ENCODE peak calls at places on chromosomes 2 and 18, in ten cellular contexts. One of them, this sample, is unnamed.

GRCh38 chr2:224334083-224334482 is 67.8 kb downstream of the FAM124B start:
- DNase-seq in A673: no peak
- DNase-seq in neural progenitor cell: no peak
- DNase-seq in lung: no peak
- DNase-seq in right atrium auricular region: no peak
- DNase-seq in suprapubic skin: no peak
- DNase-seq in fibroblast of lung: no peak
- DNase-seq in neuronal stem cell: no peak
- DNase-seq in lower lobe of right lung: no peak
- DNase-seq in AG04450: no peak
- DNase-seq in this sample: no peak

GRCh38 chr2:239380831-239381708 is 19.8 kb downstream of the HDAC4 start:
- DNase-seq in A673: no peak
- DNase-seq in neural progenitor cell: no peak
- DNase-seq in lung: no peak
- DNase-seq in right atrium auricular region: no peak
- DNase-seq in suprapubic skin: no peak
- DNase-seq in fibroblast of lung: no peak
- DNase-seq in neuronal stem cell: no peak
- DNase-seq in lower lobe of right lung: peak; percentile 50
- DNase-seq in AG04450: no peak
- DNase-seq in this sample: no peak

GRCh38 chr2:240369725-240370585 is 65.5 kb upstream of the GPC1 start:
- DNase-seq in A673: no peak
- DNase-seq in neural progenitor cell: no peak
- DNase-seq in lung: peak; percentile 77
- DNase-seq in right atrium auricular region: peak; percentile 76
- DNase-seq in suprapubic skin: no peak
- DNase-seq in fibroblast of lung: peak; percentile 97
- DNase-seq in neuronal stem cell: no peak
- DNase-seq in lower lobe of right lung: peak; percentile 83
- DNase-seq in AG04450: peak; percentile 89
- DNase-seq in this sample: peak; percentile 100

GRCh38 chr2:53302455-53302854 is 465.1 kb upstream of the CHAC2 start:
- DNase-seq in A673: no peak
- DNase-seq in neural progenitor cell: no peak
- DNase-seq in lung: no peak
- DNase-seq in right atrium auricular region: no peak
- DNase-seq in suprapubic skin: no peak
- DNase-seq in fibroblast of lung: no peak
- DNase-seq in neuronal stem cell: no peak
- DNase-seq in lower lobe of right lung: no peak
- DNase-seq in AG04450: no peak
- DNase-seq in this sample: no peak

GRCh38 chr2:64338910-64339500 is 115.0 kb upstream of the LGALSL start:
- DNase-seq in A673: peak; percentile 33
- DNase-seq in neural progenitor cell: no peak
- DNase-seq in lung: no peak
- DNase-seq in right atrium auricular region: no peak
- DNase-seq in suprapubic skin: no peak
- DNase-seq in fibroblast of lung: peak; percentile 61
- DNase-seq in neuronal stem cell: no peak
- DNase-seq in lower lobe of right lung: no peak
- DNase-seq in AG04450: no peak
- DNase-seq in this sample: peak; percentile 33

GRCh38 chr2:169182573-169182972 is 113.2 kb downstream of the DHRS9 start:
- DNase-seq in A673: no peak
- DNase-seq in neural progenitor cell: no peak
- DNase-seq in lung: no peak
- DNase-seq in right atrium auricular region: no peak
- DNase-seq in suprapubic skin: no peak
- DNase-seq in fibroblast of lung: no peak
- DNase-seq in neuronal stem cell: no peak
- DNase-seq in lower lobe of right lung: no peak
- DNase-seq in AG04450: no peak
- DNase-seq in this sample: no peak

GRCh38 chr2:3459185-3460015 is 59.9 kb downstream of the ADI1 start:
- DNase-seq in A673: no peak
- DNase-seq in neural progenitor cell: peak; percentile 31
- DNase-seq in lung: peak; percentile 75
- DNase-seq in right atrium auricular region: peak; percentile 56
- DNase-seq in suprapubic skin: no peak
- DNase-seq in fibroblast of lung: no peak
- DNase-seq in neuronal stem cell: no peak
- DNase-seq in lower lobe of right lung: peak; percentile 85
- DNase-seq in AG04450: no peak
- DNase-seq in this sample: peak; percentile 49

GRCh38 chr2:64625352-64626145 is 28.2 kb downstream of the SERTAD2 start:
- DNase-seq in A673: no peak
- DNase-seq in neural progenitor cell: peak; percentile 59
- DNase-seq in lung: no peak
- DNase-seq in right atrium auricular region: no peak
- DNase-seq in suprapubic skin: peak; percentile 38
- DNase-seq in fibroblast of lung: no peak
- DNase-seq in neuronal stem cell: no peak
- DNase-seq in lower lobe of right lung: no peak
- DNase-seq in AG04450: no peak
- DNase-seq in this sample: peak; percentile 49

GRCh38 chr2:69589973-69590652 is 53.4 kb downstream of the AAK1 start:
- DNase-seq in A673: no peak
- DNase-seq in neural progenitor cell: peak; percentile 44
- DNase-seq in lung: no peak
- DNase-seq in right atrium auricular region: no peak
- DNase-seq in suprapubic skin: no peak
- DNase-seq in fibroblast of lung: peak; percentile 74
- DNase-seq in neuronal stem cell: peak; percentile 15
- DNase-seq in lower lobe of right lung: no peak
- DNase-seq in AG04450: no peak
- DNase-seq in this sample: no peak

GRCh38 chr2:30690126-30690561 is 117.1 kb downstream of the CAPN13 start:
- DNase-seq in A673: no peak
- DNase-seq in neural progenitor cell: no peak
- DNase-seq in lung: no peak
- DNase-seq in right atrium auricular region: peak; percentile 42
- DNase-seq in suprapubic skin: no peak
- DNase-seq in fibroblast of lung: no peak
- DNase-seq in neuronal stem cell: no peak
- DNase-seq in lower lobe of right lung: no peak
- DNase-seq in AG04450: no peak
- DNase-seq in this sample: no peak

GRCh38 chr2:109322111-109322510 is 193.1 kb downstream of the SH3RF3 start:
- DNase-seq in A673: peak; percentile 51
- DNase-seq in neural progenitor cell: no peak
- DNase-seq in lung: peak; percentile 74
- DNase-seq in right atrium auricular region: peak; percentile 95
- DNase-seq in suprapubic skin: peak; percentile 95
- DNase-seq in fibroblast of lung: peak; percentile 85
- DNase-seq in neuronal stem cell: no peak
- DNase-seq in lower lobe of right lung: peak; percentile 70
- DNase-seq in AG04450: peak; percentile 92
- DNase-seq in this sample: no peak

GRCh38 chr2:207772844-207773205 is 3.1 kb upstream of the FZD5 start:
- DNase-seq in A673: no peak
- DNase-seq in neural progenitor cell: no peak
- DNase-seq in lung: no peak
- DNase-seq in right atrium auricular region: no peak
- DNase-seq in suprapubic skin: no peak
- DNase-seq in fibroblast of lung: no peak
- DNase-seq in neuronal stem cell: no peak
- DNase-seq in lower lobe of right lung: no peak
- DNase-seq in AG04450: no peak
- DNase-seq in this sample: no peak

GRCh38 chr2:69694894-69695849 is 46.8 kb upstream of the ANXA4 start:
- DNase-seq in A673: no peak
- DNase-seq in neural progenitor cell: no peak
- DNase-seq in lung: no peak
- DNase-seq in right atrium auricular region: no peak
- DNase-seq in suprapubic skin: no peak
- DNase-seq in fibroblast of lung: peak; percentile 98
- DNase-seq in neuronal stem cell: no peak
- DNase-seq in lower lobe of right lung: no peak
- DNase-seq in AG04450: no peak
- DNase-seq in this sample: no peak

GRCh38 chr2:158034198-158034831 is 67.4 kb upstream of the UPP2 start:
- DNase-seq in A673: peak; percentile 87
- DNase-seq in neural progenitor cell: peak; percentile 82
- DNase-seq in lung: peak; percentile 39
- DNase-seq in right atrium auricular region: no peak
- DNase-seq in suprapubic skin: no peak
- DNase-seq in fibroblast of lung: peak; percentile 48
- DNase-seq in neuronal stem cell: peak; percentile 54
- DNase-seq in lower lobe of right lung: no peak
- DNase-seq in AG04450: no peak
- DNase-seq in this sample: peak; percentile 58

GRCh38 chr2:100733344-100734187 is 86.4 kb upstream of the NPAS2 start:
- DNase-seq in A673: peak; percentile 76
- DNase-seq in neural progenitor cell: peak; percentile 59
- DNase-seq in lung: peak; percentile 60
- DNase-seq in right atrium auricular region: peak; percentile 76
- DNase-seq in suprapubic skin: peak; percentile 88
- DNase-seq in fibroblast of lung: peak; percentile 67
- DNase-seq in neuronal stem cell: peak; percentile 35
- DNase-seq in lower lobe of right lung: peak; percentile 50
- DNase-seq in AG04450: peak; percentile 36
- DNase-seq in this sample: no peak

GRCh38 chr18:63511285-63511684 is 30.9 kb upstream of the SERPINB12 start:
- DNase-seq in A673: peak; percentile 72
- DNase-seq in neural progenitor cell: peak; percentile 76
- DNase-seq in lung: no peak
- DNase-seq in right atrium auricular region: no peak
- DNase-seq in suprapubic skin: no peak
- DNase-seq in fibroblast of lung: peak; percentile 34
- DNase-seq in neuronal stem cell: peak; percentile 39
- DNase-seq in lower lobe of right lung: no peak
- DNase-seq in AG04450: peak; percentile 6
- DNase-seq in this sample: no peak

GRCh38 chr18:57657566-57657965 is 35.9 kb upstream of the NARS1 start:
- DNase-seq in A673: no peak
- DNase-seq in neural progenitor cell: no peak
- DNase-seq in lung: no peak
- DNase-seq in right atrium auricular region: no peak
- DNase-seq in suprapubic skin: no peak
- DNase-seq in fibroblast of lung: no peak
- DNase-seq in neuronal stem cell: no peak
- DNase-seq in lower lobe of right lung: no peak
- DNase-seq in AG04450: no peak
- DNase-seq in this sample: no peak

GRCh38 chr18:59917422-59917821 is 17.6 kb downstream of the PMAIP1 start:
- DNase-seq in A673: no peak
- DNase-seq in neural progenitor cell: no peak
- DNase-seq in lung: no peak
- DNase-seq in right atrium auricular region: no peak
- DNase-seq in suprapubic skin: no peak
- DNase-seq in fibroblast of lung: peak; percentile 76
- DNase-seq in neuronal stem cell: no peak
- DNase-seq in lower lobe of right lung: no peak
- DNase-seq in AG04450: no peak
- DNase-seq in this sample: no peak

GRCh38 chr2:105848367-105848766 is 103.7 kb downstream of the NCK2 start:
- DNase-seq in A673: no peak
- DNase-seq in neural progenitor cell: no peak
- DNase-seq in lung: no peak
- DNase-seq in right atrium auricular region: no peak
- DNase-seq in suprapubic skin: no peak
- DNase-seq in fibroblast of lung: no peak
- DNase-seq in neuronal stem cell: no peak
- DNase-seq in lower lobe of right lung: no peak
- DNase-seq in AG04450: no peak
- DNase-seq in this sample: no peak

GRCh38 chr2:96413067-96413722 is 77.6 kb downstream of the NCAPH start:
- DNase-seq in A673: no peak
- DNase-seq in neural progenitor cell: no peak
- DNase-seq in lung: no peak
- DNase-seq in right atrium auricular region: no peak
- DNase-seq in suprapubic skin: no peak
- DNase-seq in fibroblast of lung: peak; percentile 36
- DNase-seq in neuronal stem cell: no peak
- DNase-seq in lower lobe of right lung: no peak
- DNase-seq in AG04450: no peak
- DNase-seq in this sample: no peak
- H3K4me3 ChIP-seq in A673: peak overlapping the region; percentile 32
- H3K4me3 ChIP-seq in neural progenitor cell: no peak overlapping the region
- H3K4me3 ChIP-seq in lung: no peak overlapping the region
- H3K4me3 ChIP-seq in right atrium auricular region: peak overlapping the region; percentile 47
- H3K4me3 ChIP-seq in suprapubic skin: peak overlapping the region; percentile 44
- H3K4me3 ChIP-seq in fibroblast of lung: peak overlapping the region; percentile 33
- H3K4me3 ChIP-seq in neuronal stem cell: no peak overlapping the region
- H3K4me3 ChIP-seq in lower lobe of right lung: peak overlapping the region; percentile 48
- H3K4me3 ChIP-seq in AG04450: peak overlapping the region; percentile 35
- H3K4me3 ChIP-seq in this sample: peak overlapping the region; percentile 49

GRCh38 chr2:220815698-220816097 is 756.4 kb downstream of the EPHA4 start:
- DNase-seq in A673: no peak
- DNase-seq in neural progenitor cell: no peak
- DNase-seq in lung: no peak
- DNase-seq in right atrium auricular region: no peak
- DNase-seq in suprapubic skin: no peak
- DNase-seq in fibroblast of lung: no peak
- DNase-seq in neuronal stem cell: no peak
- DNase-seq in lower lobe of right lung: no peak
- DNase-seq in AG04450: no peak
- DNase-seq in this sample: no peak
- H3K9me3 ChIP-seq in A673: no peaks in the 10 kb centered on the region
- H3K9me3 ChIP-seq in neural progenitor cell: no peaks in the 10 kb centered on the region
- H3K9me3 ChIP-seq in lung: no peaks in the 10 kb centered on the region
- H3K9me3 ChIP-seq in right atrium auricular region: no peaks in the 10 kb centered on the region
- H3K9me3 ChIP-seq in suprapubic skin: no peaks in the 10 kb centered on the region
- H3K9me3 ChIP-seq in fibroblast of lung: no peaks in the 10 kb centered on the region
- H3K9me3 ChIP-seq in neuronal stem cell: no peaks in the 10 kb centered on the region
- H3K9me3 ChIP-seq in lower lobe of right lung: no peaks in the 10 kb centered on the region
- H3K9me3 ChIP-seq in AG04450: no peaks in the 10 kb centered on the region
- H3K9me3 ChIP-seq in this sample: no peaks in the 10 kb centered on the region

DNA sequence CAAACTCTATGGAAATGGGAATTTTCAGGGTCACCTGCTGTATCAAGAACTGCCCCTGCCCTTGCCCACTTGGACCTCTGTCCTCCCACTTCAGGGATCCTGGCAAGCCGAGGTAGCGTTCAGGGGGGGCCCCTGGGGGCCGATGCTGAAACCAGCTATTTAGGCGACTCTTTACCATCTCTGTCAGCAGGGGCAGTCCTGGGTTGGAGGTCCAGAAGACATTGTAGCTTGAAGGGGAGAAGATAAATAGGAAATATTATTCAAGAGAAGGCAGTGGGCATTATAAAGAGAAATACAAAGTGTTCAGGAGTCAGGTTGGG is 2.4 kb downstream of the MOGS start:
- DNase-seq in A673: no peak
- DNase-seq in neural progenitor cell: no peak
- DNase-seq in lung: no peak
- DNase-seq in right atrium auricular region: no peak
- DNase-seq in suprapubic skin: no peak
- DNase-seq in fibroblast of lung: no peak
- DNase-seq in neuronal stem cell: no peak
- DNase-seq in lower lobe of right lung: no peak
- DNase-seq in AG04450: no peak
- DNase-seq in this sample: no peak
- H3K27ac ChIP-seq in A673: no peak overlapping the region
- H3K27ac ChIP-seq in neural progenitor cell: no peak overlapping the region
- H3K27ac ChIP-seq in lung: no peak overlapping the region
- H3K27ac ChIP-seq in right atrium auricular region: no peak overlapping the region
- H3K27ac ChIP-seq in suprapubic skin: no peak overlapping the region
- H3K27ac ChIP-seq in fibroblast of lung: no peak overlapping the region
- H3K27ac ChIP-seq in neuronal stem cell: no peak overlapping the region
- H3K27ac ChIP-seq in lower lobe of right lung: no peak overlapping the region
- H3K27ac ChIP-seq in AG04450: no peak overlapping the region
- H3K27ac ChIP-seq in this sample: no peak overlapping the region

GRCh38 chr2:27921424-27921823 is 30.9 kb downstream of the BABAM2 start:
- DNase-seq in A673: no peak
- DNase-seq in neural progenitor cell: no peak
- DNase-seq in lung: no peak
- DNase-seq in right atrium auricular region: no peak
- DNase-seq in suprapubic skin: no peak
- DNase-seq in fibroblast of lung: no peak
- DNase-seq in neuronal stem cell: no peak
- DNase-seq in lower lobe of right lung: no peak
- DNase-seq in AG04450: no peak
- DNase-seq in this sample: no peak
- H3K4me3 ChIP-seq in A673: no peak overlapping the region
- H3K4me3 ChIP-seq in neural progenitor cell: no peak overlapping the region
- H3K4me3 ChIP-seq in lung: no peak overlapping the region
- H3K4me3 ChIP-seq in right atrium auricular region: no peak overlapping the region
- H3K4me3 ChIP-seq in suprapubic skin: no peak overlapping the region
- H3K4me3 ChIP-seq in fibroblast of lung: no peak overlapping the region
- H3K4me3 ChIP-seq in neuronal stem cell: no peak overlapping the region
- H3K4me3 ChIP-seq in lower lobe of right lung: no peak overlapping the region
- H3K4me3 ChIP-seq in AG04450: no peak overlapping the region
- H3K4me3 ChIP-seq in this sample: no peak overlapping the region

This sample was measured in SJCRH30.